ENCODE peak calls at places on chromosomes 12 and 14, in five cellular contexts. C is stomach; F is upper lobe of right lung; Q is OCI-LY7; N is naive thymus-derived CD4-positive, alpha-beta T cell. K is an unnamed sample. For H3K9me3, the result is how much of the 10 kb centered on the place peaks cover.

GRCh38 chr14:68811161-68811560 is 18.3 kb upstream of the ZFP36L1 start:
- DNase-seq in C (no peak), F (no peak), Q (no peak), N (no peak), K (no peak)

GRCh38 chr14:100105357-100106169 is 40.3 kb downstream of the EVL start:
- DNase-seq in C (no peak), F (no peak), Q (no peak), N (peak), K (no peak)

GRCh38 chr12:77924703-77925102 is 94.0 kb downstream of the NAV3 start:
- DNase-seq in C (no peak), F (no peak), Q (no peak), N (no peak), K (no peak)

GRCh38 chr12:39467432-39467870 is 24.5 kb upstream of the KIF21A start:
- DNase-seq in C (no peak), F (no peak), Q (no peak), N (no peak), K (no peak)

GRCh38 chr12:62520361-62520760 is 53.7 kb downstream of the MON2 start:
- DNase-seq in C (no peak), F (no peak), Q (no peak), N (no peak), K (no peak)

GRCh38 chr12:108342985-108343384 is 3.9 kb upstream of the CMKLR1 start:
- DNase-seq in C (no peak), F (no peak), Q (no peak), N (no peak), K (no peak)

GRCh38 chr12:108640802-108641445 is 7.2 kb upstream of the SELPLG start:
- DNase-seq in C (peak), F (no peak), Q (peak), N (no peak), K (no peak)

GRCh38 chr14:31740688-31741087 is 179.5 kb downstream of the NUBPL start:
- DNase-seq in C (no peak), F (no peak), Q (no peak), N (no peak), K (no peak)

GRCh38 chr14:55333785-55334485 is 62.7 kb downstream of the FBXO34 start:
- DNase-seq in C (no peak), F (no peak), Q (no peak), N (no peak), K (no peak)

GRCh38 chr12:53751336-53752191 is at the start of gene CISTR:
- DNase-seq in C (no peak), F (peak), Q (peak), N (no peak), K (no peak)

GRCh38 chr14:63443988-63444387 is 99.2 kb downstream of the PPP2R5E start:
- DNase-seq in C (no peak), F (no peak), Q (no peak), N (no peak), K (no peak)

GRCh38 chr12:47602330-47602729 is 103.5 kb downstream of the RPAP3 start:
- DNase-seq in C (no peak), F (no peak), Q (no peak), N (no peak), K (no peak)

GRCh38 chr12:111773801-111774551 is 7.2 kb downstream of the ALDH2 start:
- DNase-seq in C (peak), F (peak), Q (no peak), N (no peak), K (no peak)

GRCh38 chr12:22626429-22626828 is 1.5 kb downstream of the ETNK1 start:
- DNase-seq in C (no peak), F (no peak), Q (peak), N (no peak), K (no peak)

GRCh38 chr12:6089041-6089823 is 35.2 kb downstream of the VWF start:
- DNase-seq in C (no peak), F (no peak), Q (no peak), N (no peak), K (no peak)

GRCh38 chr12:89768586-89769482 is 60.2 kb upstream of the ATP2B1 start:
- DNase-seq in C (no peak), F (no peak), Q (no peak), N (no peak), K (no peak)

GRCh38 chr12:9721394-9722092 is 11.4 kb downstream of the CLECL1 start:
- DNase-seq in C (no peak), F (no peak), Q (peak), N (no peak), K (no peak)

GRCh38 chr12:6936642-6937480 is 6.8 kb upstream of the RNU7-1 start:
- DNase-seq in C (no peak), F (no peak), Q (peak), N (peak), K (no peak)

GRCh38 chr14:83706555-83706954 is 1823.4 kb upstream of the FLRT2 start:
- DNase-seq in C (no peak), F (no peak), Q (no peak), N (no peak), K (no peak)

GRCh38 chr14:100567009-100567876 is 20.0 kb downstream of the BEGAIN start:
- DNase-seq in C (no peak), F (no peak), Q (no peak), N (no peak), K (no peak)

GRCh38 chr14:68952544-68953535 is 26.3 kb downstream of the ACTN1 start:
- DNase-seq in C (no peak), F (no peak), Q (no peak), N (no peak), K (no peak)

GRCh38 chr14:61559641-61560201 is 135.6 kb upstream of the HIF1A start:
- DNase-seq in C (no peak), F (no peak), Q (no peak), N (no peak), K (no peak)

GRCh38 chr12:126668961-126669360 is 1598.0 kb upstream of the TMEM132C start:
- DNase-seq in C (no peak), F (no peak), Q (no peak), N (no peak), K (no peak)

GRCh38 chr12:34599530-34600513 is 577.5 kb downstream of the ALG10 start:
- DNase-seq in C (no peak), F (peak), Q (no peak), N (no peak), K (no peak)

GRCh38 chr12:34602213-34602940 is 580.1 kb downstream of the ALG10 start:
- DNase-seq in C (no peak), F (no peak), Q (no peak), N (no peak), K (peak)

GRCh38 chr12:34603382-34604035 is 581.2 kb downstream of the ALG10 start:
- DNase-seq in C (no peak), F (no peak), Q (no peak), N (no peak), K (no peak)

GRCh38 chr12:34600592-34601462 is 578.5 kb downstream of the ALG10 start:
- DNase-seq in C (no peak), F (peak), Q (no peak), N (no peak), K (no peak)

DNA sequence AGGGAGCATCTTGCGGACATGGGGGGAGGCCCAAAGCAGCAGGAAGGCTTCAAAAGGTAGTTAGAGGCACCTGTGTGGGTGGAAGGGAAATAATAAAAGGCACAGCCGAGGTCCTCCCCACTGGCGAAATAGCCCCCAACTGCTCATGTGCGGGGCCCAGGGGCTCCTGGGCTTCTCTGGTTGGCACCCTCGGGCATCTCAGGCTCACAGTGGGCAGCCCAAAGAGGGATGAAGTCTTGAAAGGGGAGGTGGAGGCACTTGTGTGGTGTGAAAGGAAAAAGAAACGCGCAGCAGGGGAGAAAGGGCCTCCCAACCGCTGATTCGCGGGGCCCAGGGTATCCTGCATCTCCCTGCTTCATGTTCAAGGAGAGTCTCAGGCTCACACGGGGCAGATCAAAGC is 579.4 kb downstream of the ALG10 start:
- DNase-seq in C (no peak), F (peak), Q (no peak), N (no peak), K (no peak)
- H3K9me3 ChIP-seq in C (half or more), F (under half), Q (under half), N (under half), K (under half)

GRCh38 chr12:133181238-133181959 is at the start of gene ZNF268:
- DNase-seq in C (peak), F (peak), Q (peak), N (peak), K (peak)
- H3K9me3 ChIP-seq in C (half or more), F (under half), Q (half or more), N (under half), K (under half)

GRCh38 chr14:105897725-105898113 is 371.3 kb downstream of the TMEM121 start:
- DNase-seq in C (no peak), F (no peak), Q (no peak), N (no peak), K (no peak)

GRCh38 chr14:105891221-105891602 is 364.8 kb downstream of the TMEM121 start:
- DNase-seq in C (peak), F (no peak), Q (no peak), N (no peak), K (peak)

GRCh38 chr14:105894978-105895881 is 368.8 kb downstream of the TMEM121 start:
- DNase-seq in C (no peak), F (peak), Q (no peak), N (no peak), K (peak)

GRCh38 chr14:105891631-105892452 is 365.5 kb downstream of the TMEM121 start:
- DNase-seq in C (peak), F (peak), Q (no peak), N (no peak), K (peak)

GRCh38 chr14:105894125-105894977 is 368.0 kb downstream of the TMEM121 start:
- DNase-seq in C (no peak), F (peak), Q (no peak), N (no peak), K (peak)
- H3K9me3 ChIP-seq in C (under half), F (under half), Q (under half), N (under half), K (under half)

GRCh38 chr12:34606749-34607519 is 584.6 kb downstream of the ALG10 start:
- DNase-seq in C (no peak), F (no peak), Q (no peak), N (no peak), K (no peak)

GRCh38 chr12:34607520-34608195 is 585.4 kb downstream of the ALG10 start:
- DNase-seq in C (no peak), F (peak), Q (no peak), N (no peak), K (no peak)

GRCh38 chr12:34605510-34605887 is 583.2 kb downstream of the ALG10 start:
- DNase-seq in C (no peak), F (no peak), Q (no peak), N (no peak), K (no peak)

GRCh38 chr12:34604631-34605509 is 582.6 kb downstream of the ALG10 start:
- DNase-seq in C (no peak), F (peak), Q (no peak), N (no peak), K (no peak)

GRCh38 chr12:34605955-34606748 is 583.9 kb downstream of the ALG10 start:
- DNase-seq in C (no peak), F (no peak), Q (no peak), N (no peak), K (no peak)
- H3K9me3 ChIP-seq in C (half or more), F (under half), Q (under half), N (under half), K (under half)

GRCh38 chr12:34398366-34398705 is 376.0 kb downstream of the ALG10 start:
- DNase-seq in C (peak), F (peak), Q (no peak), N (no peak), K (no peak)
- H3K9me3 ChIP-seq in C (half or more), F (under half), Q (under half), N (under half), K (under half)

GRCh38 chr14:29370024-29370423 is 557.6 kb downstream of the PRKD1 start:
- DNase-seq in C (no peak), F (no peak), Q (no peak), N (no peak), K (no peak)
- H3K9me3 ChIP-seq in C (under half), F (under half), Q (under half), N (under half), K (under half)

GRCh38 chr12:69844416-69844815 is 19.4 kb downstream of the MYRFL start:
- DNase-seq in C (no peak), F (no peak), Q (no peak), N (no peak), K (no peak)

GRCh38 chr12:69851976-69852375 is 26.9 kb downstream of the MYRFL start:
- DNase-seq in C (no peak), F (no peak), Q (no peak), N (no peak), K (no peak)

GRCh38 chr12:69843653-69844052 is 18.6 kb downstream of the MYRFL start:
- DNase-seq in C (no peak), F (no peak), Q (no peak), N (no peak), K (no peak)

GRCh38 chr12:69844836-69845235 is 19.8 kb downstream of the MYRFL start:
- DNase-seq in C (no peak), F (no peak), Q (no peak), N (no peak), K (no peak)

GRCh38 chr12:69846976-69847375 is 21.9 kb downstream of the MYRFL start:
- DNase-seq in C (no peak), F (no peak), Q (no peak), N (no peak), K (no peak)
- H3K9me3 ChIP-seq in C (under half), F (under half), Q (under half), N (under half), K (under half)

GRCh38 chr14:82125963-82126362 is 592.3 kb upstream of the SEL1L start:
- DNase-seq in C (no peak), F (no peak), Q (no peak), N (no peak), K (no peak)

DNA sequence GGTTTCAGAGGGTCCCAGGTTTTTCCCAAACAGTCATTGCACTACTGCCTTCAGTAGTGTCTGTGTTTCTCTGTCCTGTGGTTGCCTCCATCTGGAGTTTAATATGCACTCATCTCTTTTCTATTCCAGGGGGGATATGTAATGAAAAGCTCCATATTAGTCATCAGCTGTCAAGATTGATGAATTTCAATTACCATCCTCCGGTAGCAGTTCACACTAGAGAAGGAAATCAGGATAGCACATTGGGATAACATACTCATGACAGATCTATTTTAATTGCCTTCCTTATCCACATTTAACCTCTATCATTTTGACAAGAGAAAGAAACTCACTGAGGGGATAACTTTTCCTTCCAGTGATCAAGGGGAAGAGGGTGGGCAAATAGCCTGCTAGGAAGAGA is 589.0 kb upstream of the SEL1L start:
- DNase-seq in C (no peak), F (no peak), Q (no peak), N (no peak), K (no peak)
- H3K9me3 ChIP-seq in C (under half), F (under half), Q (under half), N (under half), K (under half)